ENCODE peak calls at places on chromosomes 11 and 22, in five cellular contexts. Q is AG04449; O is adrenal gland; F is fibroblast of lung; L is CD8-positive, alpha-beta T cell. N is an unnamed sample.

GRCh38 chr22:39546064-39546365 is 13.5 kb upstream of the RPS19BP1 start:
- DNase-seq in L (no peak), F (no peak), O (no peak), Q (no peak), N (no peak)

GRCh38 chr22:37566903-37567798 is 6.9 kb downstream of the CDC42EP1 start:
- DNase-seq in O (peak), L (peak), F (peak), Q (no peak), N (peak)

GRCh38 chr11:58286249-58286648 is 18.2 kb upstream of the OR10W1 start:
- DNase-seq in F (peak), Q (no peak), O (no peak), L (no peak), N (no peak)

GRCh38 chr22:37126882-37127281 is 17.4 kb upstream of the TMPRSS6 start:
- DNase-seq in Q (no peak), L (peak), F (no peak), O (no peak), N (no peak)

GRCh38 chr11:35337136-35337918 is 82.0 kb downstream of the SLC1A2 start:
- DNase-seq in F (peak), Q (peak), L (no peak), O (peak), N (no peak)

GRCh38 chr22:23969071-23969470 is 2.4 kb downstream of the DDTL start:
- DNase-seq in O (no peak), F (no peak), Q (no peak), L (no peak), N (no peak)

GRCh38 chr11:47616726-47617416 is 22.7 kb upstream of the C1QTNF4 start:
- DNase-seq in L (no peak), O (peak), Q (peak), F (peak), N (peak)

GRCh38 chr11:67420147-67420645 is 4.7 kb downstream of the CARNS1 start:
- DNase-seq in Q (no peak), L (no peak), O (no peak), F (no peak), N (no peak)

GRCh38 chr22:46514592-46515207 is 22.7 kb downstream of the CELSR1 start:
- DNase-seq in Q (no peak), L (no peak), O (no peak), F (peak), N (no peak)

GRCh38 chr11:296976-297665 is 2.2 kb downstream of the IFITM5 start:
- DNase-seq in Q (no peak), O (no peak), L (no peak), F (no peak), N (peak)

GRCh38 chr11:298406-299065 is 790 bp downstream of the IFITM5 start:
- DNase-seq in Q (no peak), L (no peak), F (no peak), O (no peak), N (no peak)

GRCh38 chr11:299081-299891 is at the start of gene IFITM5:
- DNase-seq in O (no peak), F (no peak), L (no peak), Q (no peak), N (no peak)

GRCh38 chr11:297666-298405 is 1.5 kb downstream of the IFITM5 start:
- DNase-seq in Q (no peak), O (no peak), L (no peak), F (no peak), N (no peak)

DNA sequence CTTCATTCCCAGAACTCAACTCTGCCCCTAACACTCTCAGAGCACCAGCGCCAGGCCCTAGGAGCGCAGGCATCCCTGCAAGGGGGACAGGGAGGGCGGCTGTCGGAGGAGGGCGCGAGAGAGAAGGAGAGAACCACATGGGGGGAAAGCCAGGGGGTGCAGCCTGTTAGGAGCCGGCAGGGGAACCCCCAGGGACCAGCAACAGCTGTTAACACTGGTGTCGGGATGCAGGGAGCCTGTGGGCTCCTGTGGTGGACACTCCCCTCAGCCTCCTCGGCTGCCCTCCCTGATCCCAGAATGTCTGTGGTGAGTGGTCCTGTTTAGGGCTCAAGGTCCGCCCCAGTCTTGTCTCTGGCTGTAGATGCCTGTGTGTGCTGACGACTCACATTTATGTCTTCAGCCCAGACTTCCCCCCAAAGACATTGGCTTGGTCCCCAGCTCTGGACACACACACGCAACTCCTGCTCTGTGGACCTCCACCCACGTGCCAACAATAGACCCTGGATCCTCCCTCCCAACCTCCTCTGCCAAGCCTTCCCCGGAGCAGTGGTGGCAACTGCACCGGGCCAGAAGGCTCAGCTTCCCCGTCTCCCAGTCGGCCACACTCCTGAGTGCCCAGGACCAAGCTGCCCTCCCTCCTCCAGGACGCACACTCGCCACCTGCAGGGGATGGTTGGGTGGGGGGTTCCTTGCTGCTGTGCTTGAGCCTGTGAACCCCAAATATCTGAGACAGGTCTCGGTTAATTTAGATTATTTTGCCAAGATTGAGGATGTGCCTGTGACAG is 817 bp upstream of the IFITM5 start:
- DNase-seq in O (no peak), L (peak), F (no peak), Q (no peak), N (peak)
- TF ChIP-seq CTCF in O (no peak), L (peak), F (peak), Q (peak), N (no peak)

DNA sequence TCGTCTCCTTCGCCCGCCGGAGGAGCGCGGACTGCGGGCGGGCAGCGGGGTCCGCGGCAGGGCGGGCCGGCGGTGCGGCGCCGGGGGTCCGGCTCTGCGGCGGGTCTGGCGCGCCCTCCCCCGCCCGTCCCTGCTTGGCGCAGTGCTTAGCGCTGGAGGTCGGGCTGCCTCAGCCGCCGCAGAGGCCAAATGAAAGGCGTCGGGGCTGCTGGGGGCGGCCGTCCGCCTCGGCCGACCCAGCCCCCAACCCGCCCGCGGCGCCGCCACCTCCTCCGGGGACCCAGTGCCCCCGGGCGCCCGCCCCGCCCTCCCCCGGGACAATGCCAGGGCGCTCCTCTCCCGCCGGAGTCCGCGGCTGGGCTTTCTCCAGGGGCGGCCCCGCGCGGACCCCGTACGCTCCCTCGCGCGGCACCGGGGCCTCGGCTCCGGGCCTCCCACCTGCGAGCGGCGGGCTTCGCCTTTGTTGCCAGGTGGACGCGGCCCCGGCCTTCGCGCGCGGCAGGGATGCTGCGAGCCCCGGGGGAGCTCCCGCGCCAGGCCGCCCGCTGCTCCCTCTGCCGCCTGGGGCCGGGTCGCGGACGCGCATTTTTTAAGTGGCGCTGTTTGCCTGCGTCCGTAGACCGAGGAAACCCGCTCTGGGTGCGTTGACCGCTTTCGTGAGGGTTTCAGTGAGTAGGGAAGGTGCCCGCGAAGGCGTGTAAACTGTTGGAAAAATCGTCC is 575 bp downstream of the APLP2 start:
- DNase-seq in F (peak), L (peak), Q (no peak), O (peak), N (peak)
- TF ChIP-seq CTCF in F (no peak), L (no peak), Q (no peak), O (no peak), N (no peak)

GRCh38 chr22:40922484-40923303 is 28.5 kb upstream of the RBX1 start:
- DNase-seq in O (peak), L (no peak), Q (no peak), F (peak), N (peak)
- TF ChIP-seq CTCF in O (peak), L (peak), Q (peak), F (peak), N (peak)

GRCh38 chr22:22856364-22856763 is 31.3 kb upstream of the IGLL5 start:
- DNase-seq in F (no peak), L (no peak), O (no peak), Q (no peak), N (no peak)

GRCh38 chr22:22854466-22854865 is 33.1 kb upstream of the IGLL5 start:
- DNase-seq in O (no peak), Q (no peak), L (no peak), F (no peak), N (no peak)

GRCh38 chr22:22855085-22855484 is 32.5 kb upstream of the IGLL5 start:
- DNase-seq in L (no peak), Q (no peak), O (no peak), F (no peak), N (no peak)

GRCh38 chr22:22856885-22857606 is 30.6 kb upstream of the IGLL5 start:
- DNase-seq in L (no peak), O (no peak), F (no peak), Q (no peak), N (no peak)

GRCh38 chr22:22855617-22856308 is 31.9 kb upstream of the IGLL5 start:
- DNase-seq in Q (no peak), O (no peak), L (peak), F (no peak), N (no peak)
- TF ChIP-seq CTCF in Q (peak), O (peak), L (peak), F (peak), N (peak)

DNA sequence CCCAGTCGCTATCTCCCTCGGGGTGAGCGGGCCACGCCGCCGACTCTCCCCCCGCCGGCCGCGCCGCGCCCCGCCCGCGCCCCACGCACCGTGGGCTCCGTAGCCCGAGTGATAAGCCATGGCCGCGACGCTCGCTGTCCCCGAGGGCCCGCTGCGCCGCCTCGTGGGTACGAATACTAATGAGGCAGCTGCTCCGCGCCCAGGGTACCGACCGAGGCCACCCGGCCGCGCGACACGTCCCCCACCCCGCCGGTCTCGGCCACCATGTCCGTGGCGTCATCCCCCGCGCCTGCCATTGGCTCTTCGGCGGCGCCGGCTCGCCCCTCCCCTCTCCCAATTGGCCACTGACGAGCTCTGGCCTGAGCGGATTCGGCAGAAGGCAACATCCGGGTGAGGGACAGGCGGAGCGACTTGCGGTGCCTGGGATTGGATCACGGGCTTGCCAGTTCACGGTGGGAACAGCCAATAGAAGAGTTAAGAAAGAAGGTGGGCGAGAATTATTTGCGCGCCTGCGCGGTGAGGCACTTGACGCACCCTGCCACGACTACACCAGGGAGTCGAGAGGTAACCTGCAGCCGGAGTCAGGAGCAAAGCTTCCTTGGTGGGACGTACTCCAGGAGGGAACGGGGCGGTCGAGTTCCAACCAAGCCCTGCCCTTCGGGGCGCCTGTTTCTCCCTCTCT is at the start of gene YIF1A:
- DNase-seq in F (peak), Q (peak), O (peak), L (peak), N (peak)
- TF ChIP-seq CTCF in F (no peak), Q (no peak), O (peak), L (no peak), N (no peak)

DNA sequence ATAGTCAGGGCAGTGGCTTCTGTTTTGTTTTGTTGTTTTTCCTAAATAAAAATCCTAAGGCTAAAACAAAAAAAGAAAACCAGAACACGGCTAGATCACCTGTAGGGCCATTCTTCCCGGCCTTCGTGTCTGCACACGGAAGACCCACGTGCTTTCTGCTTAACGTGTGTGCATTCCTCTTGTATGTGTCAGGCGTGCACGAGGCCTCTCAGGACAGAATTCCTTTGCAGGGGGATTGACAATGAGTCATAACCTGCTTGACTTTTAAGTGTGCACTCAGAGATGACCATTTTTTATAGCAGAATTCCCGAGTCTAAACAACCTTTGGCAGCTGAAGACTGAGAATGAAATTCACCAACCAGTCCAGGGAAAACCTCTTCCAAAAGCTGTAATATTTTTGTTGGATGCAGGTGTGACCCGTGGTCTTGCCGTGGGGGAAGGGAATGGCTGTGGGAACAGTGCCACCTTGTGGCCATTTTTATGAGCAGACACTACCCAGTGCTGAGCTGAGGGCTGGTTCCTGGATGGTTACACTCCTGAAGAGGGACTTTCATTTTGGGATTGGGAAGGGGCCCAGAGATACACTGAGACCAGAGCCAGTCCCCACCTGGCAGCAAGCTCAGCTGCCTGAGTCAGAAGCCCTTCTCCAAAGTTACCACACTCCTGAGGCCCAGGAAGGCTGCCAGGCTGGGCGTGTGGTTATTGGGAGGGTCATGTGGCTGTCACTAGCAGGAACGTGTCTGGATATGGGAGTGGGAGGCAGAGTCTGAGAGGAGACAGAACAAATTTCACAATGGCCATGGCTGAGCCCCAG is 35.7 kb upstream of the DKK3 start:
- DNase-seq in L (peak), O (peak), F (peak), Q (peak), N (peak)
- TF ChIP-seq CTCF in L (peak), O (peak), F (peak), Q (peak), N (peak)

DNA sequence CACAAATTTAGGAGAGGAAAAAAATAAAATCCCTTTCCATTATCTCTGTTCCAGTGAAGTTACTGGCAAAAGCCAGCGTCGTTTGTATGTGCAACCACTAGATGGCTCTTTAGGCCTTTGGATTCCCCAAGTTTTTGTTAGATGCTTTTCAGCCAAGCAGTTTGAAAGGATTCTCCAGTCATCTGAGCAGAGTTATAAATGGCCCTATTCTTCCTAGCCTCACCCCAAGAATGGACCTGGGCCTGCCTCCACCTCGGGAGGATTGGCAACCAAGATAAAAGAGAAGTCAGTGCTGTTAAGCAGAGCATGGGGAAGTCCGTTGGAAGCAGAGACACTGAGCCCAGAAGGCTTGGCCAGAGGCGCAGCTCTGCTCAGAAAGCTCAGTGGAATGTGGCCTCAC is 15.4 kb downstream of the FAM181B start:
- DNase-seq in Q (peak), L (no peak), F (peak), O (peak), N (no peak)
- TF ChIP-seq CTCF in Q (peak), L (peak), F (peak), O (peak), N (peak)

GRCh38 chr11:43515090-43515489 is 156.4 kb downstream of the TTC17 start:
- DNase-seq in L (no peak), O (no peak), Q (no peak), F (no peak), N (no peak)
- TF ChIP-seq CTCF in L (no peak), O (no peak), Q (peak), F (no peak), N (peak)

GRCh38 chr11:1228921-1229451 is 6.1 kb downstream of the MUC5B start:
- DNase-seq in L (no peak), F (no peak), O (no peak), Q (no peak), N (no peak)

GRCh38 chr11:1229471-1230120 is 6.7 kb downstream of the MUC5B start:
- DNase-seq in O (no peak), F (no peak), Q (no peak), L (no peak), N (no peak)

GRCh38 chr11:1230121-1230455 is 7.2 kb downstream of the MUC5B start:
- DNase-seq in L (no peak), Q (no peak), O (no peak), F (no peak), N (no peak)

GRCh38 chr11:1231396-1232327 is 8.8 kb downstream of the MUC5B start:
- DNase-seq in F (no peak), O (no peak), L (no peak), Q (no peak), N (peak)

GRCh38 chr11:1230456-1231395 is 7.9 kb downstream of the MUC5B start:
- DNase-seq in Q (no peak), L (no peak), F (no peak), O (no peak), N (no peak)
- TF ChIP-seq CTCF in Q (no peak), L (no peak), F (no peak), O (no peak), N (no peak)

N was measured in heart right ventricle.